ENCODE peak calls at places on chromosomes 1 and 21, in six cellular contexts. M is bronchial epithelial cell; N is CD8-positive, alpha-beta T cell; Q is neural progenitor cell; K is fibroblast of lung; G is upper lobe of right lung. H is an unnamed sample.
A peak's percentile ranks its signal among the peaks of the same experiment; 100 is the strongest.

GRCh38 chr21:32094792-32095191 is 184.1 kb downstream of the MIS18A start:
- DNase-seq in M (no peak), N (no peak), G (no peak), K (peak; percentile 16), Q (no peak), H (no peak)

GRCh38 chr1:60753508-60753907 is 328.9 kb upstream of the NFIA start:
- DNase-seq in G (no peak), K (no peak), Q (no peak), M (no peak), N (no peak), H (no peak)

GRCh38 chr1:33971018-33971710 is 107.3 kb downstream of the HMGB4 start:
- DNase-seq in N (no peak), G (no peak), M (no peak), K (peak; percentile 80), Q (peak; percentile 47), H (no peak)

GRCh38 chr1:45001011-45001481 is 10.1 kb downstream of the HECTD3 start:
- DNase-seq in K (no peak), Q (no peak), G (peak; percentile 73), M (no peak), N (no peak), H (no peak)

GRCh38 chr1:57637155-57637554 is 213.3 kb upstream of the DAB1 start:
- DNase-seq in K (peak; percentile 21), Q (no peak), M (peak; percentile 70), G (no peak), N (no peak), H (peak; percentile 3)

GRCh38 chr1:208177656-208178055 is 66.5 kb downstream of the PLXNA2 start:
- DNase-seq in M (peak; percentile 76), N (no peak), K (peak; percentile 33), Q (no peak), G (no peak), H (no peak)

GRCh38 chr1:202018476-202019234 is 8.3 kb downstream of the ELF3 start:
- DNase-seq in K (peak; percentile 20), Q (no peak), G (peak; percentile 90), M (peak; percentile 88), N (no peak), H (no peak)

GRCh38 chr1:116435806-116436486 is 62.9 kb downstream of the ATP1A1 start:
- DNase-seq in Q (no peak), K (no peak), G (no peak), N (no peak), M (no peak), H (no peak)

GRCh38 chr1:218348628-218349185 is 3.6 kb downstream of the TGFB2 start:
- DNase-seq in Q (no peak), G (no peak), N (no peak), K (peak; percentile 44), M (peak; percentile 25), H (no peak)

GRCh38 chr1:218347713-218348627 is 2.8 kb downstream of the TGFB2 start:
- DNase-seq in N (no peak), G (no peak), Q (no peak), M (peak; percentile 49), K (peak; percentile 86), H (no peak)

GRCh38 chr1:218350022-218350525 is 4.9 kb downstream of the TGFB2 start:
- DNase-seq in G (no peak), M (no peak), K (peak; percentile 49), Q (no peak), N (no peak), H (no peak)

GRCh38 chr1:218350909-218351616 is 5.9 kb downstream of the TGFB2 start:
- DNase-seq in K (peak; percentile 93), G (no peak), N (no peak), Q (no peak), M (peak; percentile 33), H (peak; percentile 75)

DNA sequence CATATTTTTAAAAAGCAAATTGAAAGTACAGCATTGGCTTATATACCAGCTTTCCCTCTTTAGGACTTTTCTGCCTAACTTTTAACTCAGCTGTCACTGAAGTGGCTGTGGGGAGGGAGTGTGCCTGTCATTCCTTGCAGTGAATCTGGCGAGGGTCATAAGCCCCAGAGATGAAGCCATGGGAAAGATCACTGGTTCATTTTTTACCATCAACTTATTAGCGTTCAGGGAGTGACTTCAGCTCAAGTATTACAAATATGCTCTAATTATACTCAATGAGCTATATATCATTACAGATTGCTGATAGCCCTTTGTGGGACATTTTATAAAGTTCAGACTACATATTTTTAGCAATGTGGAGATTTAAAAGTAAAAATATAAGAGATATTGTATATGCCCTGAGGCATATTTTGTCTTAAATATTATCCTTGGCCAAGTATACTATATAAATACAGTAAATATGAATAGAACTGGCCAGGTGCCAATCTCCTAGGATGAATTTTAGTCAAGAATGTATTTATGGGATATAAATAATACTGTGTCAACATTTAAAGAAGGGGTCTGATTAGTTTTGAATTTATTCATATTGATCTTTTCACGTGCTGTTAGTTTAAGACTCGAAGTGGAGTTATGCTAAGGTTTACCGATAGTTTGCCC is 4.4 kb downstream of the TGFB2 start:
- DNase-seq in N (no peak), Q (no peak), M (no peak), K (peak; percentile 54), G (no peak), H (no peak)
- H3K4me3 ChIP-seq in N (no peak overlapping the region), Q (no peak overlapping the region), M (no peak overlapping the region), K (peak overlapping the region; percentile 79), G (peak overlapping the region; percentile 70), H (peak overlapping the region; percentile 80)

GRCh38 chr21:34782666-34783365 is 114.0 kb downstream of the CLIC6 start:
- DNase-seq in N (no peak), G (no peak), M (no peak), K (no peak), Q (no peak), H (no peak)
- TF ChIP-seq CTCF in N (no peak), G (no peak), M (no peak), K (no peak), Q (no peak), H (no peak)

DNA sequence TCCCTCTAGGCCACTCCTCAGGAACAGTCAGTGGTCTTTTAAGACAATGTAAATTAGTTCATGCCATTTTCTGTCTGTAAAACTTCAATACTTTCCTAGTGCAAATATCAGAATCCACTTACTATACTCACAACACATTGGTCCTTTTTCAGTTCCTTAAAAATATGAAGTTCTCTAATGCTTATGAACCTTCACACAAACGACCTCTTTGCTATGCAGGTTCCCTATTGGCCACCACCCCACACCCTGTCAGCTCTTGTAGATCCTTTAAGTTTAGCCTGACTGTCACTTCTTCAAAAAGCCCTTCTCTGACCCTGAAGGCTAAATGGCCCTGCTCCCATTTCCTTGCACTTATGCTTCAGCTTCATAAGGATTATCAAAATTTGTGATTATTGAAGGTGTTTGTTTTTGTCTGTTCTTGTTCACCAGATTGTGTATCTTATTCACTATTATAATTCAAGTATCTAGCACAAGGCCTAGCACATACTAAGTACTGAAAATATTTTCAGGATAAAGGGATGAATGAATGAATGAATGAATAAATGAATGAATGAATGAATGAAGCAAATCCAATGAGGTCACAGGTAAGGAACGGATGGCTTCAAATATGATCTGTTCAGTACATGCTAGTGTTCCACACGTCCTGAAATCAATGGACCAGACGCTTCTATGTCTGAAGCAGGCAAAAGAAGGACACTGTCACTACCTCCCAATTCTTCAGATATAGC is 373.9 kb downstream of the VAV3 start:
- DNase-seq in N (no peak), M (no peak), Q (no peak), K (no peak), G (no peak), H (no peak)
- H3K4me3 ChIP-seq in N (no peak overlapping the region), M (no peak overlapping the region), Q (no peak overlapping the region), K (no peak overlapping the region), G (no peak overlapping the region), H (no peak overlapping the region)

GRCh38 chr1:3676581-3677410 is 24.5 kb downstream of the TP73 start:
- DNase-seq in K (no peak), Q (no peak), M (no peak), N (no peak), G (no peak), H (no peak)
- TF ChIP-seq CTCF in K (no peak), Q (no peak), M (no peak), N (no peak), G (no peak), H (no peak)

DNA sequence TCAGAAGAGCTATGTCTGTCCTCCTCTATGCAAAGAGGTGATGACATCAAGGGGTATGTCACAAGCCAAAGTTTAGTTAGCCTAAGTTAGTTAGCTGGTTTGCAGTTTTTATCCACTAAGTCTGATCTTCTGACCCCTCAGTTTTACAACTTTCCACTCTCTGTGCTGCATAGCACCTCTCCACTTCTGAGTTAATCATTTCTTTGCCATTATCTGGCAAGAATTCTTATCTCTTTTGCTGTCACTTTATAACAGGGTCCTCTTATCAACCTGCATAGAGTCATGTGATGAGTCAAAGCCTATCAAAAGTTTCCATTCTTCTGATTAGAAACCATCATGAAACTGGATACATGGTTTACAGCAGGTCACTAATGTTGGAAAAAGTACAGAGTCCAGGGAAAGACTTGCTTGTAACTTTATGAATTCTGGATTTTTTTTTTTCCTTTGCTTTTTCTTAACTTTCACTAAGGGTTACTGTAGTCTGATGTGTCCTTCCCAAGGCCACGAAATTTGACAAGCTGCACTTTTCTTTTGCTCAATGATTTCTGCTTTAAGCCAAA is at the start of gene NR5A2:
- DNase-seq in G (no peak), K (no peak), N (no peak), Q (no peak), M (no peak), H (no peak)
- H3K4me3 ChIP-seq in G (peak within 1 kb of the TSS; percentile 50), K (peak within 1 kb of the TSS; percentile 71), N (no peak within 1 kb of the TSS), Q (peak within 1 kb of the TSS; percentile 60), M (no peak within 1 kb of the TSS), H (no peak within 1 kb of the TSS)

DNA sequence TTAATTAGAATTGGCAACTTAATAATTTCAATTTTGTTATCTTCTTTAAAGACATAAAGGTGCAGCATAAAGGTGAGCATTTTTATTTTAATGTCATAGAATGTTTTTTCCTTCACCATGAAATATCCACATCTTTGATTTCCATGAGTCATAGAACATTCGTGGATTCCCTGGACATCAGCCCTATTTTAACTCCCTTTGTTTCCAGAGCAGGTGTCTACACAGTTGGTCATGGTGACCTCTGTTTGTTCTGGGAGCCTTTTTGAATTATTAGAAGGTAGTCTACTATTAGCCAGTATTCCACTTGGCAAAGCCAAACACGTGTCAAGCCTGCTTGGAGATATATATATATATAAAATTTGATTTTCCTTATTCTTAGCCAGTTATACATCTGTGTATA is 572.9 kb downstream of the LTN1 start:
- DNase-seq in N (no peak), K (no peak), G (no peak), M (no peak), Q (no peak), H (no peak)
- TF ChIP-seq CTCF in N (no peak), K (no peak), G (no peak), M (no peak), Q (no peak), H (no peak)

H was measured in astrocyte of the cerebellum.